ENCODE peak calls at places on chromosomes 5 and 9, in six cellular contexts. One of them, this sample, is unnamed.

GRCh38 chr5:360277-361027 is 38.9 kb downstream of the AHRR start:
- DNase-seq in HepG2: no peak
- DNase-seq in H1: no peak
- DNase-seq in HCT116: no peak
- DNase-seq in K562: peak
- DNase-seq in SK-N-SH: no peak
- DNase-seq in this sample: no peak

GRCh38 chr9:77131411-77131810 is 45.9 kb upstream of the VPS13A start:
- DNase-seq in HepG2: no peak
- DNase-seq in H1: no peak
- DNase-seq in HCT116: no peak
- DNase-seq in K562: no peak
- DNase-seq in SK-N-SH: no peak
- DNase-seq in this sample: no peak

GRCh38 chr9:14198544-14199510 is 115.1 kb downstream of the NFIB start:
- DNase-seq in HepG2: no peak
- DNase-seq in H1: no peak
- DNase-seq in HCT116: no peak
- DNase-seq in K562: no peak
- DNase-seq in SK-N-SH: peak
- DNase-seq in this sample: no peak

GRCh38 chr5:139677404-139678282 is 29.5 kb downstream of the CXXC5 start:
- DNase-seq in HepG2: no peak
- DNase-seq in H1: no peak
- DNase-seq in HCT116: no peak
- DNase-seq in K562: no peak
- DNase-seq in SK-N-SH: peak
- DNase-seq in this sample: no peak

GRCh38 chr5:111384220-111384619 is 128.1 kb downstream of the STARD4 start:
- DNase-seq in HepG2: no peak
- DNase-seq in H1: no peak
- DNase-seq in HCT116: no peak
- DNase-seq in K562: no peak
- DNase-seq in SK-N-SH: no peak
- DNase-seq in this sample: no peak

GRCh38 chr9:10562581-10563343 is 50.0 kb downstream of the PTPRD start:
- DNase-seq in HepG2: no peak
- DNase-seq in H1: no peak
- DNase-seq in HCT116: no peak
- DNase-seq in K562: no peak
- DNase-seq in SK-N-SH: no peak
- DNase-seq in this sample: no peak

GRCh38 chr5:53406630-53407316 is 73.7 kb upstream of the FST start:
- DNase-seq in HepG2: peak
- DNase-seq in H1: no peak
- DNase-seq in HCT116: peak
- DNase-seq in K562: no peak
- DNase-seq in SK-N-SH: no peak
- DNase-seq in this sample: no peak

GRCh38 chr5:157670662-157671591 is at the start of gene C5orf52:
- DNase-seq in HepG2: peak
- DNase-seq in H1: no peak
- DNase-seq in HCT116: no peak
- DNase-seq in K562: no peak
- DNase-seq in SK-N-SH: peak
- DNase-seq in this sample: peak

GRCh38 chr9:27429917-27430316 is 94.2 kb upstream of the IFNK start:
- DNase-seq in HepG2: no peak
- DNase-seq in H1: no peak
- DNase-seq in HCT116: no peak
- DNase-seq in K562: no peak
- DNase-seq in SK-N-SH: no peak
- DNase-seq in this sample: no peak

GRCh38 chr5:102975457-102976182 is 144.3 kb downstream of the GIN1 start:
- DNase-seq in HepG2: no peak
- DNase-seq in H1: no peak
- DNase-seq in HCT116: no peak
- DNase-seq in K562: no peak
- DNase-seq in SK-N-SH: no peak
- DNase-seq in this sample: no peak

GRCh38 chr9:129584136-129584535 is 36.8 kb downstream of the C9orf50 start:
- DNase-seq in HepG2: peak
- DNase-seq in H1: peak
- DNase-seq in HCT116: peak
- DNase-seq in K562: peak
- DNase-seq in SK-N-SH: peak
- DNase-seq in this sample: peak

GRCh38 chr9:93230601-93231000 is 46.7 kb downstream of the WNK2 start:
- DNase-seq in HepG2: no peak
- DNase-seq in H1: no peak
- DNase-seq in HCT116: no peak
- DNase-seq in K562: no peak
- DNase-seq in SK-N-SH: no peak
- DNase-seq in this sample: no peak

GRCh38 chr9:88532320-88532719 is 2.7 kb upstream of the NXNL2 start:
- DNase-seq in HepG2: no peak
- DNase-seq in H1: peak
- DNase-seq in HCT116: no peak
- DNase-seq in K562: no peak
- DNase-seq in SK-N-SH: no peak
- DNase-seq in this sample: no peak

DNA sequence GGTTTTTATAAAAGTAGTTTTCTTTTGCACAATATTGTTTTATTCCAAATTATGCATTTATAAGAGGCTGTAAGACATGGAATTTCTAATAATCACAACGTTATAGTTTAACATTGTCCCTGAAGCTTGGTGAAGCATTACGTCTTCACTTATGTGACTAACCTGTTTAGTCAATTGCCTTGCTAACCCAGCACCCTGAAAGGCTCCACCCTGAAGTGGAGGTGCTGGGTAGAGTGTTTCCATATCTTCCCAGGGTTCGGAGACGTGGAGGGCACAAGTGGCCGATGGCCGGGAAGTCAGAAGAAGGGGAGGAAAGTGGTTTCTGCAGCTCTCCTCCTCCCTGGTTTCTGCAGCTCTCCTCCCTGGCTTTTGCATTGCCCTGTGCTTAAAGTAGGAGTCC is 83.4 kb downstream of the TRIO start:
- DNase-seq in HepG2: no peak
- DNase-seq in H1: no peak
- DNase-seq in HCT116: no peak
- DNase-seq in K562: no peak
- DNase-seq in SK-N-SH: no peak
- DNase-seq in this sample: no peak
- TF ChIP-seq JUND in HepG2: no peak
- TF ChIP-seq JUND in H1: no peak
- TF ChIP-seq JUND in HCT116: no peak
- TF ChIP-seq JUND in K562: no peak
- TF ChIP-seq JUND in SK-N-SH: no peak
- TF ChIP-seq JUND in this sample: no peak

GRCh38 chr5:161895510-161895909 is 47.6 kb downstream of the GABRA1 start:
- DNase-seq in HepG2: no peak
- DNase-seq in H1: no peak
- DNase-seq in HCT116: no peak
- DNase-seq in K562: no peak
- DNase-seq in SK-N-SH: no peak
- DNase-seq in this sample: no peak

GRCh38 chr5:161889971-161890370 is 42.1 kb downstream of the GABRA1 start:
- DNase-seq in HepG2: no peak
- DNase-seq in H1: no peak
- DNase-seq in HCT116: no peak
- DNase-seq in K562: no peak
- DNase-seq in SK-N-SH: no peak
- DNase-seq in this sample: no peak
- TF ChIP-seq JUND in HepG2: no peak
- TF ChIP-seq JUND in H1: no peak
- TF ChIP-seq JUND in HCT116: no peak
- TF ChIP-seq JUND in K562: no peak
- TF ChIP-seq JUND in SK-N-SH: no peak
- TF ChIP-seq JUND in this sample: no peak

GRCh38 chr5:82057051-82057450 is 85.2 kb downstream of the ATG10 start:
- DNase-seq in HepG2: no peak
- DNase-seq in H1: no peak
- DNase-seq in HCT116: no peak
- DNase-seq in K562: no peak
- DNase-seq in SK-N-SH: no peak
- DNase-seq in this sample: no peak
- TF ChIP-seq JUND in HepG2: no peak
- TF ChIP-seq JUND in H1: no peak
- TF ChIP-seq JUND in HCT116: no peak
- TF ChIP-seq JUND in K562: no peak
- TF ChIP-seq JUND in SK-N-SH: no peak
- TF ChIP-seq JUND in this sample: no peak

GRCh38 chr9:4079906-4080305 is 220.0 kb downstream of the GLIS3 start:
- DNase-seq in HepG2: no peak
- DNase-seq in H1: no peak
- DNase-seq in HCT116: no peak
- DNase-seq in K562: no peak
- DNase-seq in SK-N-SH: no peak
- DNase-seq in this sample: no peak

GRCh38 chr9:4081549-4081895 is 218.3 kb downstream of the GLIS3 start:
- DNase-seq in HepG2: no peak
- DNase-seq in H1: no peak
- DNase-seq in HCT116: no peak
- DNase-seq in K562: no peak
- DNase-seq in SK-N-SH: no peak
- DNase-seq in this sample: no peak

GRCh38 chr9:4079346-4079745 is 220.5 kb downstream of the GLIS3 start:
- DNase-seq in HepG2: no peak
- DNase-seq in H1: no peak
- DNase-seq in HCT116: no peak
- DNase-seq in K562: no peak
- DNase-seq in SK-N-SH: no peak
- DNase-seq in this sample: no peak

GRCh38 chr9:4080889-4081548 is 218.8 kb downstream of the GLIS3 start:
- DNase-seq in HepG2: no peak
- DNase-seq in H1: no peak
- DNase-seq in HCT116: no peak
- DNase-seq in K562: no peak
- DNase-seq in SK-N-SH: peak
- DNase-seq in this sample: no peak

GRCh38 chr9:4077499-4078102 is 222.3 kb downstream of the GLIS3 start:
- DNase-seq in HepG2: peak
- DNase-seq in H1: peak
- DNase-seq in HCT116: peak
- DNase-seq in K562: peak
- DNase-seq in SK-N-SH: peak
- DNase-seq in this sample: no peak
- TF ChIP-seq JUND in HepG2: no peak
- TF ChIP-seq JUND in H1: no peak
- TF ChIP-seq JUND in HCT116: no peak
- TF ChIP-seq JUND in K562: no peak
- TF ChIP-seq JUND in SK-N-SH: no peak
- TF ChIP-seq JUND in this sample: no peak

GRCh38 chr5:159058928-159059636 is 40.6 kb downstream of the EBF1 start:
- DNase-seq in HepG2: no peak
- DNase-seq in H1: no peak
- DNase-seq in HCT116: no peak
- DNase-seq in K562: no peak
- DNase-seq in SK-N-SH: no peak
- DNase-seq in this sample: no peak

GRCh38 chr5:159059722-159060121 is 40.0 kb downstream of the EBF1 start:
- DNase-seq in HepG2: no peak
- DNase-seq in H1: no peak
- DNase-seq in HCT116: no peak
- DNase-seq in K562: no peak
- DNase-seq in SK-N-SH: no peak
- DNase-seq in this sample: no peak

GRCh38 chr5:159057426-159057825 is 42.3 kb downstream of the EBF1 start:
- DNase-seq in HepG2: no peak
- DNase-seq in H1: no peak
- DNase-seq in HCT116: no peak
- DNase-seq in K562: no peak
- DNase-seq in SK-N-SH: no peak
- DNase-seq in this sample: no peak

GRCh38 chr5:159061834-159062530 is 37.7 kb downstream of the EBF1 start:
- DNase-seq in HepG2: no peak
- DNase-seq in H1: peak
- DNase-seq in HCT116: no peak
- DNase-seq in K562: no peak
- DNase-seq in SK-N-SH: peak
- DNase-seq in this sample: no peak

DNA sequence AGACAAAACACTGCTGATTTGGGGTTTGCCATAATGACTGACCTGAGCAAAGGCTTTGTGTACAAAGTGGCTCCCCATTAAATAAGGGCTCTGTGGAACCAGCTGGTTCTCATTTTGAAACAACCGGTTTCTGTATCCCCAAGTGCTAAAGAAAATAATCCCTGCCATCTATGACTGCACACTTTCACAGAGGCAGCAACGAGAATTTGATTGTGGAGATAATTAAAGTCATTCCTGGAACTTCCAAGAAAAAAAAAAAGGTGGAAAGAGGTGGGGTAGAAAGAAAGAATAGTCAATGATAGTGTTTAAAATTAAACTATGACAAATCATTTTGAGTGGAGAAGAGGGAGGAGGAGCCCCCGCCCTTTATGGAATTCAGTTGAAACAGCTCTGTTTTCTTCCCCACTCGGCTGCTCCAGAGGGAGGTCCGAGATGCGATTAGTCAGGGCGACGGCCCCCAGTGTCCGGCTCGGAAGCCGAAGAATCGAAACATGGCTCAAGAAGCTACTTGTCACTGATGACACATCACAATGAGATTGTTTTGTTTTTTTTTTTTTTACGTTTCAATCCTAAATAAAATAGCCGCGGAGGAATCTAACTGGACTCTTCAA is 38.4 kb downstream of the EBF1 start:
- DNase-seq in HepG2: no peak
- DNase-seq in H1: no peak
- DNase-seq in HCT116: no peak
- DNase-seq in K562: peak
- DNase-seq in SK-N-SH: peak
- DNase-seq in this sample: no peak
- TF ChIP-seq JUND in HepG2: no peak
- TF ChIP-seq JUND in H1: no peak
- TF ChIP-seq JUND in HCT116: no peak
- TF ChIP-seq JUND in K562: no peak
- TF ChIP-seq JUND in SK-N-SH: no peak
- TF ChIP-seq JUND in this sample: no peak

DNA sequence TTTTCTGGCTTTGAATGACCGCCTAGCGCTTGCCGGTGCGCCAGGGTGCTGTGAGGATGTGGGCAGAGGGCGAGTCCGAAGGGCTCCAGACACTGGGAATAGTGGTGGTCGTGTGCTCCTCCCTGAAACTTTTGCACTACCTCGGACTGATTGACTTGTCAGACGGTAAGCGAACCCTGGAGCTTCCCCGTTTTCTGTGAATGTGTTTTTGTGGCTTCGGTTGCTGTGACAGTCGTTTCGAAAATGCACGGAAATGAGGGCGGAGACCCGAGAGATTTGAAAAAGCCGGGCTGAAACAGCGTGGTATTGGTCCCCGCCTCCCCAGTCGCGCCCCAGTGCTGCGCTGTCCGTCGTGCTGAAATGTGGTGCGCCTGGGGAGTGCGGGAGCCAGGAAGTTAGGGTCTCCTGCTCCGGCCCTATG is 102.5 kb upstream of the GABRP start:
- DNase-seq in HepG2: no peak
- DNase-seq in H1: peak
- DNase-seq in HCT116: no peak
- DNase-seq in K562: no peak
- DNase-seq in SK-N-SH: peak
- DNase-seq in this sample: no peak
- TF ChIP-seq JUND in HepG2: no peak
- TF ChIP-seq JUND in H1: no peak
- TF ChIP-seq JUND in HCT116: no peak
- TF ChIP-seq JUND in K562: no peak
- TF ChIP-seq JUND in SK-N-SH: no peak
- TF ChIP-seq JUND in this sample: no peak